ENCODE peak calls at places on chromosomes 3 and 15, in seven cellular contexts. L is uterus, T is K562, J is HepG2, M is stomach, G is esophagus squamous epithelium, W is ovary. N is an unnamed sample.

GRCh38 chr15:70741107-70741511 is 22.2 kb downstream of the UACA start:
- DNase-seq in M (peak; percentile 65), G (no peak), J (peak; percentile 55), T (no peak), W (peak; percentile 56), L (peak; percentile 83), N (peak; percentile 82)

GRCh38 chr3:111750278-111750884 is 108.7 kb upstream of the PHLDB2 start:
- DNase-seq in G (no peak), T (no peak), M (no peak), J (no peak), L (no peak), W (no peak), N (no peak)

GRCh38 chr3:108099203-108099602 is 8.4 kb upstream of the CD47 start:
- DNase-seq in L (no peak), G (no peak), T (no peak), J (no peak), W (no peak), M (no peak), N (no peak)

GRCh38 chr15:91302588-91303439 is 202.8 kb downstream of the SV2B start:
- DNase-seq in J (peak; percentile 45), T (peak; percentile 57), G (no peak), M (no peak), W (no peak), L (peak; percentile 34), N (no peak)

GRCh38 chr15:68781766-68782588 is 38.7 kb downstream of the ANP32A start:
- DNase-seq in J (no peak), L (peak; percentile 57), G (no peak), T (no peak), M (no peak), W (no peak), N (no peak)

GRCh38 chr3:179853176-179853575 is 183.6 kb downstream of the PEX5L start:
- DNase-seq in J (no peak), L (no peak), M (no peak), W (peak; percentile 34), G (no peak), T (no peak), N (no peak)

GRCh38 chr3:16478516-16478915 is 35.0 kb downstream of the RFTN1 start:
- DNase-seq in M (no peak), J (no peak), G (no peak), W (no peak), T (no peak), L (no peak), N (no peak)

GRCh38 chr15:34821907-34822306 is 26.6 kb upstream of the ACTC1 start:
- DNase-seq in L (no peak), G (no peak), M (no peak), J (no peak), T (no peak), W (no peak), N (no peak)

GRCh38 chr3:124664804-124665203 is 65.4 kb upstream of the UMPS start:
- DNase-seq in T (no peak), G (no peak), M (peak; percentile 64), L (no peak), W (no peak), J (peak; percentile 70), N (no peak)

GRCh38 chr3:197599089-197599765 is 43.5 kb upstream of the BDH1 start:
- DNase-seq in J (peak; percentile 70), M (peak; percentile 74), W (peak; percentile 76), T (peak; percentile 82), G (no peak), L (peak; percentile 72), N (peak; percentile 85)

GRCh38 chr15:94670436-94671034 is 439.2 kb downstream of the MCTP2 start:
- DNase-seq in J (peak; percentile 39), G (no peak), L (no peak), W (no peak), M (no peak), T (peak; percentile 43), N (no peak)

GRCh38 chr15:62844564-62845235 is 197.8 kb upstream of the TPM1 start:
- DNase-seq in M (no peak), T (no peak), W (no peak), L (no peak), J (no peak), G (no peak), N (no peak)

GRCh38 chr3:43859766-43860165 is 169.0 kb downstream of the ABHD5 start:
- DNase-seq in T (no peak), W (no peak), G (no peak), M (no peak), L (no peak), J (no peak), N (no peak)

GRCh38 chr15:66172339-66172980 is 81.1 kb downstream of the MEGF11 start:
- DNase-seq in G (no peak), T (no peak), J (no peak), M (no peak), L (no peak), W (no peak), N (no peak)

GRCh38 chr3:112303811-112304325 is 9.9 kb upstream of the SLC9C1 start:
- DNase-seq in G (no peak), J (no peak), W (no peak), M (no peak), T (no peak), L (no peak), N (no peak)

GRCh38 chr3:108088697-108089096 is 2.1 kb downstream of the CD47 start:
- DNase-seq in G (no peak), T (no peak), M (no peak), J (no peak), L (no peak), W (no peak), N (no peak)

GRCh38 chr3:193805448-193805847 is 212.4 kb downstream of the OPA1 start:
- DNase-seq in M (peak; percentile 67), G (no peak), W (peak; percentile 78), T (peak; percentile 36), J (peak; percentile 63), L (peak; percentile 72), N (peak; percentile 78)

DNA sequence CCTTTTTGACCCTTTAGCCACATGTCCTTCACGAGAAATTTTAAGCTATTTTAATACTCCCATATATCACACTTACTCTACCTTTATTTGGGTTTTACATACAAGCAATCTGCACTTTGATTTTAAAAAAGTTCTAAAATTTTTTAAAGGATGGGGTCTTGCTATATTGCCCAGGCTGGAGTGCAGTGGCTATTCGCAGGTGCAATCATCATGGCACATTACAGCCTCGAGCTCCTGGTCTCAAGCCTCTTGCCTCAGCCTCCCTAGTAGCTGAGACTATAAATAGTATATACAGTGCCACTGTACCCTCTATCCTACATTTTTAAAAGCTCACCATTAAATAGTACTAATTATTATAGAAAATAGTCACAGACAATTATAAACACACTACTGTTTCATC is 29.9 kb downstream of the NIT2 start:
- DNase-seq in W (no peak), G (no peak), L (no peak), J (no peak), T (no peak), M (no peak), N (no peak)
- H3K36me3 ChIP-seq in W (no peaks in the 10 kb centered on the region), G (peaks cover 3% of the 10 kb centered on the region), L (no peaks in the 10 kb centered on the region), J (peaks cover 48% of the 10 kb centered on the region), T (peaks cover 64% of the 10 kb centered on the region), M (peaks cover 75% of the 10 kb centered on the region), N (peaks cover 67% of the 10 kb centered on the region)

DNA sequence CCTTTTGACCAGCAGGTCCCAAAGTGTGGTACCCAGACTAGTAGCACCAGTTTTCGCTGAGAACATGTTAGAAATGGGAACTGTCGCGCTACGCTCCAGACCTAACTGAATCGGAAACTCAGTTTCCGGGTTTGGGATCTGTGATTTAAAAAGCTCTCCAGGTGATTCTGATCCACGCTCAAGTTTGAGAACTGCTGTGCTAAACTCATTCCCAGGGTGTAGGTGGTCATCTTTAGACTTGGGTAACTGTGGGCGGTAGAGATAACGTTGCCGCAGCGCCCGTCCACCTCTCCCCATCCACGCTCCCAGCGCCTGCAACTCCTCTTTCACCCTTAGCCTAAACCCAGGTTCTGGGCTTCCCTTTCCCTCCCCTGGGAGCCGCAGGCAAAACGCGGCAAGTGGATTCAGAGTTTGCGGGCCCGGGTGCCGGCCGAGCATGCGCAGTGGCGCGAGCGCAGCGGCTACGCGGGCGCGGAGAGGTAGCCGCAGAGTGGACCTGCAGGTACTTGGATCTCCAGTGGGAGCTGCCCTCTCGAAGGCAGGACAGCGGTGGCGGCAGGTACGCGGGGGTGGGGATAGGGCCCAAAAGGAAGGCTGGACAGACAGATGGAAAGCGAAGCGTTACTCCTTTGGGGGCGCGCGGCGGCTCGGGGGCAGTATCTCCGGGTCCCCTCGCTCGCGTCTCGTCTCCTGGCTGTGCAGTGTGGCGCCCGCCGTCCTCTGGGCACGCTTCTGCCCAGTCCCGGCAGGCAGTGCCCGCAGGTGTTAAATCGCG is at the start of gene PLS1:
- DNase-seq in M (peak; percentile 93), G (no peak), J (peak; percentile 86), T (peak; percentile 98), W (peak; percentile 89), L (peak; percentile 78), N (peak; percentile 85)
- TF ChIP-seq POLR2A in M (peak; percentile 42), G (no peak), J (peak; percentile 93), T (peak; percentile 88), W (no peak), L (peak; percentile 35), N (no peak)

GRCh38 chr15:84653584-84653909 is 536 bp downstream of the WDR73 start:
- DNase-seq in L (no peak), G (no peak), T (no peak), W (no peak), J (no peak), M (no peak), N (no peak)

GRCh38 chr15:84656972-84657371 is 1.0 kb downstream of the NMB start:
- DNase-seq in G (no peak), M (no peak), L (no peak), T (no peak), J (no peak), W (no peak), N (no peak)

GRCh38 chr15:84657748-84658079 is 285 bp downstream of the NMB start:
- DNase-seq in W (no peak), T (no peak), M (no peak), L (peak; percentile 22), J (no peak), G (no peak), N (no peak)

GRCh38 chr15:84653910-84654688 is at the start of gene WDR73:
- DNase-seq in L (peak; percentile 97), J (peak; percentile 89), T (peak; percentile 95), M (peak; percentile 97), W (peak; percentile 99), G (peak; percentile 57), N (peak; percentile 98)

GRCh38 chr15:84654689-84655453 is 788 bp upstream of the WDR73 start:
- DNase-seq in M (peak; percentile 86), T (peak; percentile 32), G (peak; percentile 31), J (peak; percentile 73), L (peak; percentile 70), W (peak; percentile 81), N (peak; percentile 86)
- H3K27ac ChIP-seq in M (peak overlapping the region; percentile 94), T (peak overlapping the region; percentile 72), G (peak overlapping the region; percentile 89), J (peak overlapping the region; percentile 83), L (peak overlapping the region; percentile 89), W (no peak overlapping the region), N (peak overlapping the region; percentile 87)

GRCh38 chr3:48982686-48983085 is 7.4 kb upstream of the P4HTM start:
- DNase-seq in M (no peak), G (no peak), J (no peak), W (no peak), L (no peak), T (no peak), N (no peak)

GRCh38 chr3:48980295-48980694 is 9.7 kb upstream of the P4HTM start:
- DNase-seq in W (no peak), L (no peak), J (no peak), G (no peak), T (no peak), M (no peak), N (no peak)

GRCh38 chr3:48979451-48979850 is 10.6 kb upstream of the P4HTM start:
- DNase-seq in W (no peak), M (no peak), J (no peak), G (no peak), L (no peak), T (no peak), N (no peak)

GRCh38 chr3:48983096-48983495 is 6.9 kb upstream of the P4HTM start:
- DNase-seq in M (no peak), T (no peak), J (no peak), W (peak; percentile 27), G (no peak), L (no peak), N (no peak)

GRCh38 chr3:48982016-48982415 is 8.0 kb upstream of the P4HTM start:
- DNase-seq in L (no peak), T (no peak), G (no peak), W (no peak), J (no peak), M (no peak), N (no peak)
- H3K36me3 ChIP-seq in L (no peaks in the 10 kb centered on the region), T (peaks cover 71% of the 10 kb centered on the region), G (peaks cover 49% of the 10 kb centered on the region), W (no peaks in the 10 kb centered on the region), J (peaks cover 64% of the 10 kb centered on the region), M (peaks cover 100% of the 10 kb centered on the region), N (peaks cover 83% of the 10 kb centered on the region)